ENCODE peak calls at places on chromosomes 1 and 21, in seven cellular contexts. U is CD8-positive, alpha-beta T cell; B is suprapubic skin; A is stomach; C is GM13976; S is AG04449; T is fibroblast of pulmonary artery. O is an unnamed sample.

GRCh38 chr21:44751186-44751798 is 39.9 kb upstream of the TSPEAR start:
- DNase-seq in U (no peak), B (peak; percentile 71), A (no peak), C (no peak), S (no peak), T (no peak), O (no peak)

GRCh38 chr1:228463009-228463558 is 24.1 kb upstream of the RNF187 start:
- DNase-seq in U (no peak), B (no peak), A (no peak), C (no peak), S (no peak), T (no peak), O (no peak)

GRCh38 chr1:109997867-109998229 is 13.3 kb downstream of the AHCYL1 start:
- DNase-seq in U (no peak), B (no peak), A (no peak), C (no peak), S (no peak), T (no peak), O (no peak)

GRCh38 chr1:100835866-100836842 is 58.5 kb downstream of the EXTL2 start:
- DNase-seq in U (no peak), B (no peak), A (no peak), C (no peak), S (no peak), T (no peak), O (no peak)

GRCh38 chr1:157442065-157442464 is 110.2 kb downstream of the FCRL5 start:
- DNase-seq in U (no peak), B (no peak), A (no peak), C (no peak), S (no peak), T (no peak), O (no peak)

GRCh38 chr1:214474467-214474866 is 76.9 kb downstream of the PTPN14 start:
- DNase-seq in U (no peak), B (no peak), A (no peak), C (no peak), S (no peak), T (no peak), O (no peak)

GRCh38 chr1:45884700-45885099 is 81.3 kb downstream of the MAST2 start:
- DNase-seq in U (no peak), B (no peak), A (no peak), C (no peak), S (no peak), T (peak; percentile 12), O (peak; percentile 22)

GRCh38 chr21:26405735-26406361 is 167.2 kb downstream of the CYYR1 start:
- DNase-seq in U (no peak), B (no peak), A (no peak), C (no peak), S (peak; percentile 50), T (peak; percentile 82), O (peak; percentile 85)

GRCh38 chr1:2973661-2974593 is 47.3 kb upstream of the ACTRT2 start:
- DNase-seq in U (no peak), B (peak; percentile 64), A (peak; percentile 21), C (no peak), S (no peak), T (no peak), O (no peak)

GRCh38 chr1:158112994-158113758 is 67.5 kb upstream of the CD1D start:
- DNase-seq in U (peak; percentile 13), B (no peak), A (no peak), C (no peak), S (no peak), T (peak; percentile 28), O (no peak)

GRCh38 chr1:36099681-36100341 is 11.1 kb downstream of the ADPRS start:
- DNase-seq in U (peak; percentile 73), B (peak; percentile 71), A (peak; percentile 83), C (peak; percentile 90), S (no peak), T (peak; percentile 80), O (peak; percentile 77)

GRCh38 chr1:17653728-17654351 is 101.3 kb upstream of the ACTL8 start:
- DNase-seq in U (no peak), B (no peak), A (no peak), C (peak; percentile 68), S (no peak), T (peak; percentile 60), O (peak; percentile 56)

GRCh38 chr1:215082532-215083407 is at the start of gene KCNK2:
- DNase-seq in U (no peak), B (peak; percentile 85), A (no peak), C (peak; percentile 33), S (no peak), T (peak; percentile 6), O (peak; percentile 25)

GRCh38 chr1:35726814-35727433 is 8.2 kb upstream of the C1orf216 start:
- DNase-seq in U (peak; percentile 30), B (no peak), A (peak; percentile 49), C (peak; percentile 68), S (no peak), T (peak; percentile 76), O (peak; percentile 60)

GRCh38 chr21:28699591-28700259 is 293.0 kb downstream of the LTN1 start:
- DNase-seq in U (no peak), B (no peak), A (no peak), C (no peak), S (no peak), T (no peak), O (peak; percentile 47)

GRCh38 chr1:223776075-223776814 is 63.9 kb downstream of the CAPN2 start:
- DNase-seq in U (peak; percentile 18), B (no peak), A (no peak), C (no peak), S (peak; percentile 80), T (peak; percentile 84), O (peak; percentile 95)

GRCh38 chr1:212329104-212329503 is 43.9 kb downstream of the PPP2R5A start:
- DNase-seq in U (no peak), B (no peak), A (no peak), C (no peak), S (no peak), T (no peak), O (no peak)

GRCh38 chr1:18110598-18110939 is 3.0 kb downstream of the IGSF21 start:
- DNase-seq in U (no peak), B (no peak), A (no peak), C (no peak), S (no peak), T (no peak), O (no peak)

GRCh38 chr1:55284856-55285255 is 69.7 kb upstream of the USP24 start:
- DNase-seq in U (no peak), B (no peak), A (no peak), C (no peak), S (no peak), T (peak; percentile 67), O (peak; percentile 67)

GRCh38 chr1:30318864-30319718 is 404.3 kb downstream of the MATN1 start:
- DNase-seq in U (no peak), B (peak; percentile 66), A (peak; percentile 18), C (no peak), S (no peak), T (no peak), O (no peak)

GRCh38 chr1:30321216-30321910 is 402.0 kb downstream of the MATN1 start:
- DNase-seq in U (no peak), B (peak; percentile 45), A (peak; percentile 15), C (no peak), S (no peak), T (no peak), O (no peak)

GRCh38 chr1:30319765-30320580 is 403.4 kb downstream of the MATN1 start:
- DNase-seq in U (no peak), B (peak; percentile 43), A (peak; percentile 7), C (no peak), S (no peak), T (no peak), O (no peak)

GRCh38 chr1:30321996-30322858 is 401.2 kb downstream of the MATN1 start:
- DNase-seq in U (no peak), B (peak; percentile 61), A (peak; percentile 10), C (no peak), S (no peak), T (no peak), O (no peak)

DNA sequence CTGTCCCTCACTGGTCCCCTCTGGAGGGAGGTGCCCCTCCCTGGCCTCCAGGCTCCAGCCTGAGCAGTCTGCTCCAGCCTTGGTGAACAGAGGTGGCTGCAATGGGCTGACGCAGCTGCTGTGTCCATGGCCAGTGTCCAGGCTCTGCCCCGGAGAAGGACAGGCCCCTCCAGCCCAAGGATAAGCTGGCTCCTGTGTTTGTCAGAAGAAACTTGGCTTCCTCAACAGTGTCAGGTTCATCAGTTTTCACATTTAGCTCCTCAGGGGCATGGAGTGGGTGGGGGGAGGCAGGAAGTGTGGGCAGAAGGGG is 402.8 kb downstream of the MATN1 start:
- DNase-seq in U (no peak), B (no peak), A (no peak), C (no peak), S (no peak), T (no peak), O (no peak)
- TF ChIP-seq CTCF in U (no peak), B (no peak), A (no peak), C (no peak), S (no peak), T (no peak), O (no peak)

DNA sequence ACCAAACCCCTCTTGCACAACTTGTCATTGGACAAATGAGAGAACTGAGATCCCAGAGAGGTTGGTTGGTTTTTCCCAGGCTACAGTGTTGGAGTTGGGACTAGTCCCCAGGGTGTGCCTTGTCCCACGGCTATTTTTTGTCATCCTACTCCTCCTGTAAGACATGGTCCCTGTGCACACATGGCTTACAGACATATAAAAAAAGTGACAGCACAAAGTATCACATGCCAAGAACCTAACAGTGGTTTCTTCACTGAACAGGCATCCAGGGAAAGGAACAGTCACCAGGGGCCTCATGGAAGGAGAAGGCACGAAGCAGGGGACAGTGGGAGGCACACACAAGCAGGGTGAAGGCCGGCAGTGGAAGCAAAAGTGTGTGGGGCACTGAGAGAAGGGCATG is 36.5 kb downstream of the SERBP1 start:
- DNase-seq in U (no peak), B (no peak), A (no peak), C (no peak), S (no peak), T (no peak), O (no peak)
- TF ChIP-seq CTCF in U (no peak), B (no peak), A (no peak), C (no peak), S (no peak), T (no peak), O (no peak)

DNA sequence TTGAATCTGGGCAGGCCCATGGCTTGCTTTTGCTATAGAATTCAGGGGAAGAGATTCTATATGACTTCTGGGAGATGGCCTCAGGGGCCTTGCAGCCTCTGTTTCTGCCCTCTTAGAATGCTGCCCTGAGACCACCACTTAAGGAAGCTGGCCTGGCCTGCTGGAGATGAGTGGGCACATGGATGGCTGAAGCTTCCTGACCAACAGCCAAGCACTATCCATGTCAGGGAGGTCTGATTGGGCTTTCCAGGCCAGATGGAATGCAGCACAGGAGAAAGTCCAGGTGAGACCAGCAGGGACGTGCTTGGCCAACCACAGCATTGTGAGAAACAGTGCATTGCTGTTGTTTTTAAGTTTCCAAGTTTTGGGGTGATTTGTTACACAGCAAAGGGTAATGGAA is 308.1 kb downstream of the PTPRU start:
- DNase-seq in U (no peak), B (no peak), A (no peak), C (no peak), S (no peak), T (no peak), O (no peak)
- TF ChIP-seq CTCF in U (no peak), B (no peak), A (no peak), C (no peak), S (no peak), T (no peak), O (no peak)

DNA sequence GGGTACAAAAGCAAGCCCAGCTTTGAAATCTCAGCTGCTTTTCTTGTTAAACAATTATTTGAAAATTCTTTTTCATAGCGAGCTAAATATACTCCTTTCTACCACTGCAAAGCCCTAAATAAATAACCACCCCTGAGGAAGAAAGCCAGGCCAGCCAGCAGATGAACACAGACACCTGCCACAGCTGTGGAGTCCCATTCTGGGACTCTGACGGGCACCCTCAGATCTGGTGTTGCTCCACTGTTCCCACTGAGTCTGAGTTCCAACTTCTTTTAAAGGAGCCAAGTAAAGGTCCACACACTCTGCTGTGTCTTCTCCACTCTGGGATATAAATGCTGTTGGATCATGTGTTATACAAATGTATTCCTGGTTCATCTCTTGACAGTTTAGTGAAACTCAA is 77.6 kb upstream of the COA6 start:
- DNase-seq in U (no peak), B (no peak), A (no peak), C (no peak), S (no peak), T (no peak), O (no peak)
- TF ChIP-seq CTCF in U (no peak), B (no peak), A (no peak), C (no peak), S (no peak), T (no peak), O (no peak)